ENCODE peak calls at places on chromosome 7, in five cellular contexts. I is pancreas, E is hepatocyte, K is tibial artery, Q is endodermal cell. G is an unnamed sample. For H3K4me1, the result is how much of the 10 kb centered on the place peaks cover.

GRCh38 chr7:104123786-104124185 is 84.0 kb downstream of the ORC5 start:
- DNase-seq in I (no peak), Q (no peak), E (no peak), K (no peak), G (no peak)

GRCh38 chr7:41010418-41010817 is 692.5 kb downstream of the INHBA start:
- DNase-seq in Q (no peak), K (peak), E (no peak), I (no peak), G (no peak)

GRCh38 chr7:140654661-140655060 is 14.0 kb upstream of the DENND2A start:
- DNase-seq in K (peak), Q (no peak), E (no peak), I (no peak), G (no peak)

GRCh38 chr7:115631782-115632181 is 398.8 kb downstream of the TFEC start:
- DNase-seq in Q (no peak), K (no peak), I (no peak), E (peak), G (no peak)

GRCh38 chr7:28904539-28905143 is 53.5 kb downstream of the TRIL start:
- DNase-seq in E (peak), K (no peak), I (no peak), Q (no peak), G (no peak)

GRCh38 chr7:81534996-81535395 is 234.9 kb downstream of the HGF start:
- DNase-seq in K (no peak), E (no peak), I (no peak), Q (no peak), G (no peak)

GRCh38 chr7:41652265-41652664 is 50.6 kb downstream of the INHBA start:
- DNase-seq in K (no peak), E (no peak), I (no peak), Q (no peak), G (no peak)

GRCh38 chr7:1238363-1239331 is 6.0 kb downstream of the UNCX start:
- DNase-seq in I (no peak), E (no peak), K (no peak), Q (peak), G (no peak)

GRCh38 chr7:14754631-14755030 is 147.9 kb downstream of the DGKB start:
- DNase-seq in Q (no peak), I (no peak), E (peak), K (no peak), G (no peak)

GRCh38 chr7:7576344-7576743 is 9.7 kb downstream of the MIOS start:
- DNase-seq in E (no peak), Q (no peak), I (no peak), K (no peak), G (no peak)

GRCh38 chr7:14596421-14596820 is 306.1 kb downstream of the DGKB start:
- DNase-seq in I (no peak), Q (no peak), E (no peak), K (no peak), G (no peak)

GRCh38 chr7:404782-405488 is 114.7 kb downstream of the PDGFA start:
- DNase-seq in E (no peak), I (no peak), K (no peak), Q (peak), G (no peak)

GRCh38 chr7:142549007-142549406 is 200.3 kb upstream of the PRSS1 start:
- DNase-seq in I (no peak), K (no peak), Q (no peak), E (no peak), G (no peak)

GRCh38 chr7:157570531-157571200 is 233.9 kb downstream of the DNAJB6 start:
- DNase-seq in I (no peak), E (no peak), K (no peak), Q (no peak), G (no peak)

GRCh38 chr7:133434246-133434865 is 181.5 kb downstream of the EXOC4 start:
- DNase-seq in I (no peak), E (peak), K (no peak), Q (no peak), G (peak)

GRCh38 chr7:84207620-84208019 is 13.0 kb upstream of the SEMA3A start:
- DNase-seq in Q (no peak), I (no peak), K (no peak), E (no peak), G (no peak)

GRCh38 chr7:138768251-138768650 is 29.5 kb upstream of the TMEM213 start:
- DNase-seq in I (no peak), K (no peak), E (no peak), Q (no peak), G (no peak)

GRCh38 chr7:12111461-12112405 is 99.4 kb upstream of the TMEM106B start:
- DNase-seq in Q (peak), E (no peak), I (peak), K (no peak), G (no peak)

GRCh38 chr7:79770053-79770452 is 316.6 kb upstream of the MAGI2 start:
- DNase-seq in I (no peak), Q (no peak), E (no peak), K (no peak), G (no peak)

GRCh38 chr7:54728411-54728810 is 30.6 kb downstream of the SEC61G start:
- DNase-seq in I (no peak), E (no peak), K (no peak), Q (peak), G (no peak)

GRCh38 chr7:51078653-51079052 is 238.0 kb downstream of the COBL start:
- DNase-seq in I (no peak), K (no peak), Q (no peak), E (no peak), G (no peak)

GRCh38 chr7:92362131-92362530 is 85.2 kb upstream of the GATAD1 start:
- DNase-seq in E (no peak), K (no peak), Q (no peak), I (no peak), G (no peak)
- H3K4me1 ChIP-seq in E (under half), K (under half), Q (under half), I (under half), G (under half)

GRCh38 chr7:5591547-5591899 is 167.9 kb upstream of the TNRC18 start:
- DNase-seq in I (no peak), K (no peak), Q (peak), E (peak), G (peak)
- H3K4me3 ChIP-seq in I (no peak), K (no peak), Q (peak), E (no peak), G (peak)

GRCh38 chr7:134461921-134462320 is 3.0 kb upstream of the AKR1B1 start:
- DNase-seq in I (no peak), Q (no peak), E (no peak), K (no peak), G (no peak)
- H3K4me1 ChIP-seq in I (under half), Q (under half), E (under half), K (under half), G (under half)

DNA sequence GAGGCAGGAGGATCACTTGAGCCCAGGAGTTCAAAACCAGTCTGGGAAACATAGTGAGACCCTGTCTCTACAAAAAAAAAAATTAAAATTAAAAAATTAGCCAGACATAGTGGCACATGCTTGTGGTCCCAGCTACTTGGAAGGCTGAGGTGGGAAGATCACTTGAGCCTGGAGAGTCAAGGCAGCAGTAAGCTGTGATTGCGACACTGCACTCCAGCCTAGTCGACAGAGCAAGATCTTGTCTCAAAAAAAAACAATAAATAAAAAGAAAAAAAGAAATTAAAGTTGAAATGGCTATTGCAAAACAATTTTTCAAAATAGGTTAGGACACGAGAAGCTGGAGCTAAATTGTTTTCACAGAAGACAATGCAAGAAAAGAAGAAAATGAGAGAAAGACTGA is 379.0 kb upstream of the RNF32 start:
- DNase-seq in E (no peak), I (no peak), K (no peak), Q (no peak), G (no peak)
- H3K4me3 ChIP-seq in E (no peak), I (no peak), K (no peak), Q (no peak), G (no peak)

GRCh38 chr7:73520673-73521635 is 1.1 kb downstream of the BAZ1B start:
- DNase-seq in E (peak), I (no peak), Q (no peak), K (no peak), G (no peak)
- H3K4me1 ChIP-seq in E (under half), I (under half), Q (under half), K (under half), G (under half)

DNA sequence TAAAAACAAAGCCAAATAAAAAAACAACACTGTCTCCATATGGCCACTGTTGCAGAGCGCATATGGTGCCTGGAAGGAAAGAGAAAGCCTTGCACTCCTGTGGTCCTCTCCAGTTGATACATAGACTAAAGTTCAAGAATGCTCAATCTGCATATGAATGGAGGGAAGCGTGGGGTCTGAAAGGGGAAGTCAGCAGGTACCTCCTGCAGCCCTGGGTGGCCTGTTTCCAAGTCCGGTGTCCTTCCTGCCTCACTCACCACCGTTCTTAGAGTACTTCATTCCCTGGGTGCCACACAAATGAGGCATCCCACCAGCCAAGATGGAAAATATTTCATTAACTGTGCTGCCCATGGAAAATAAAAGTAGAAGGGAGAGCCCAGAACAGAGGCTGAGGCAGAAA is 138.2 kb upstream of the PALS2 start:
- DNase-seq in I (no peak), K (no peak), Q (peak), E (no peak), G (no peak)
- H3K4me3 ChIP-seq in I (no peak), K (no peak), Q (no peak), E (no peak), G (no peak)

GRCh38 chr7:31885160-31885559 is 185.0 kb downstream of the PDE1C start:
- DNase-seq in I (no peak), Q (no peak), K (no peak), E (no peak), G (no peak)

GRCh38 chr7:31887006-31887405 is 183.2 kb downstream of the PDE1C start:
- DNase-seq in K (no peak), E (no peak), I (no peak), Q (no peak), G (no peak)

GRCh38 chr7:31883761-31884164 is 186.4 kb downstream of the PDE1C start:
- DNase-seq in K (no peak), I (no peak), E (no peak), Q (no peak), G (no peak)

GRCh38 chr7:31878875-31879274 is 191.3 kb downstream of the PDE1C start:
- DNase-seq in K (no peak), Q (no peak), E (no peak), I (no peak), G (no peak)

DNA sequence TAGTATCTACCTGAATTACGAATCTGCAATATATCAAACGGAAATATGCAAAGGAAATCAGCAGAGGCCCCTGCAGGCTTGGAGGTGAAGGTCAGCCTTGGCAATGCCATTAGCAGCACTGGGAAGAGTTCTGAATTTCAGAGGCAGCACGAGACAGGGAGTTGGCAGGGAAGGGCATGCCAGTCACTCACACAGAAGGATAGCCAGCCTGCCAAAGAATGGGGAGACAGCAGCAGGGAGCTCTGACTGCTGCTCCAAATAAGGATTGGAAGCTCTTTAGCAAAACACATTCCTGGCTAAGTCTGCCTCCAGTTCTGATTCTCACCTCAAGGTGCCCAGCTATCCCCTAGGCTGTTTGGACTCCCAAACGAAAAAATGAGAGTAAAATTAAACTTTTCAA is 188.0 kb downstream of the PDE1C start:
- DNase-seq in I (no peak), K (peak), Q (peak), E (no peak), G (no peak)
- H3K4me1 ChIP-seq in I (under half), K (under half), Q (under half), E (under half), G (under half)

GRCh38 chr7:47337021-47337492 is 244.9 kb downstream of the TNS3 start:
- DNase-seq in Q (peak), E (no peak), I (no peak), K (no peak), G (no peak)
- H3K4me3 ChIP-seq in Q (no peak), E (no peak), I (no peak), K (no peak), G (no peak)

GRCh38 chr7:70744414-70744942 is 387.5 kb upstream of the GALNT17 start:
- DNase-seq in K (no peak), E (no peak), Q (no peak), I (no peak), G (no peak)
- H3K4me1 ChIP-seq in K (under half), E (under half), Q (under half), I (under half), G (under half)

G was measured in SJSA1.